ENCODE peak calls at places on chromosomes 6 and 20, in four cellular contexts. Y, C, I and X are unnamed samples.

GRCh38 chr20:62088258-62089127 is 22.8 kb upstream of the TAF4 start:
- DNase-seq in Y (peak), C (no peak), I (no peak), X (no peak)

GRCh38 chr6:20652691-20653479 is 118.6 kb downstream of the CDKAL1 start:
- DNase-seq in Y (peak), C (no peak), I (no peak), X (no peak)

GRCh38 chr6:35707714-35708407 is 19.1 kb upstream of the FKBP5 start:
- DNase-seq in Y (no peak), C (no peak), I (no peak), X (no peak)

GRCh38 chr20:8223096-8223870 is 91.2 kb downstream of the PLCB1 start:
- DNase-seq in Y (no peak), C (peak), I (no peak), X (no peak)

GRCh38 chr20:87372-87771 is at the start of gene DEFB125:
- DNase-seq in Y (no peak), C (no peak), I (no peak), X (no peak)

GRCh38 chr6:108113557-108114519 is 39.3 kb upstream of the OSTM1 start:
- DNase-seq in Y (peak), C (peak), I (peak), X (no peak)

GRCh38 chr6:169527306-169527705 is 174.5 kb downstream of the WDR27 start:
- DNase-seq in Y (peak), C (no peak), I (no peak), X (no peak)

GRCh38 chr6:92538296-92538695 is 881.1 kb downstream of the EPHA7 start:
- DNase-seq in Y (no peak), C (no peak), I (no peak), X (no peak)

GRCh38 chr20:24481188-24481587 is 11.8 kb downstream of the SYNDIG1 start:
- DNase-seq in Y (no peak), C (no peak), I (no peak), X (no peak)

GRCh38 chr20:24478584-24478983 is 9.2 kb downstream of the SYNDIG1 start:
- DNase-seq in Y (no peak), C (no peak), I (peak), X (no peak)

GRCh38 chr20:24479106-24479505 is 9.7 kb downstream of the SYNDIG1 start:
- DNase-seq in Y (no peak), C (no peak), I (no peak), X (no peak)

GRCh38 chr20:24480523-24480922 is 11.1 kb downstream of the SYNDIG1 start:
- DNase-seq in Y (no peak), C (no peak), I (no peak), X (no peak)

DNA sequence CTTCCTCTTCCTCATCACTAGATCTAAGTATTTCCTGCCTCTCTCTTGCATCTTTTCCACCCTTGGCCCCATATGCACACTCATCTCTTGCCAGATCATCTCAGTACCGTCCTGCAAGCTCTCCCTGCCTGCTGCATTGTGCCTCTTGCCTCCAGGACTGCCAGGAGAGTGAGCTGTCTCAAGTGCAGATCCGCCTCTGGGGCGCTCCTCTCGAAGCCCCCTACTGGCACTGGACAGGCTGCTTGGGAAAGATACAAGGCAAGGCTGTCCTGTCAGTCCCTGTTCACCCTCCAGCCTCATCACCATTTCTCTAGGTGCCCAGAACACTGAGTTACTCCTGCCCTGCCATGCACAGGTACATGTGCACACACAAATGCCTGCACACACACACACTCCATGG is 10.2 kb downstream of the SYNDIG1 start:
- DNase-seq in Y (no peak), C (no peak), I (no peak), X (no peak)
- H3K4me3 ChIP-seq in Y (no peak), C (no peak), I (no peak), X (no peak)

GRCh38 chr6:116511424-116512131 is at the start of gene CALHM5:
- DNase-seq in Y (peak), C (peak), I (peak), X (no peak)
- H3K4me3 ChIP-seq in Y (no peak), C (peak), I (no peak), X (no peak)

DNA sequence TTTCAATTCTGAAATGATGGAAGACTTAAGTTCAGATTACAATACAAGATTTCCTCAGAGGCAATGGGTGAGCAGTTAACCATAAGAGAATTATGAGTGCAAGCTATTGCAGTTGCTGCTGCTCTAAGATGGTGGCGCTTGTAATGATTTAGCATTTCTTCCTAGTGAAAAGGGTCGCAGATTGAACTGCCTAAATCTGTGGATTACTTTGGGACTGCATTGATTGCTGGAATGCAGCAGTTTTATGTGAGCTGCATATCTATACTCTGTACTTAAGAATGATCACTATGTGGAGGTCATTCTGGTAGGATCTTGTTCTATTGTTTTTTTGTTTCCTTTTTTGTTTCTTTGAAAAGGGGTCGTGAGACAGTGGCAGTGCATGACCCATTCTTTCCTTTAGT is 5.3 kb downstream of the SCAF8 start:
- DNase-seq in Y (no peak), C (no peak), I (peak), X (no peak)
- H3K4me3 ChIP-seq in Y (no peak), C (no peak), I (peak), X (no peak)

DNA sequence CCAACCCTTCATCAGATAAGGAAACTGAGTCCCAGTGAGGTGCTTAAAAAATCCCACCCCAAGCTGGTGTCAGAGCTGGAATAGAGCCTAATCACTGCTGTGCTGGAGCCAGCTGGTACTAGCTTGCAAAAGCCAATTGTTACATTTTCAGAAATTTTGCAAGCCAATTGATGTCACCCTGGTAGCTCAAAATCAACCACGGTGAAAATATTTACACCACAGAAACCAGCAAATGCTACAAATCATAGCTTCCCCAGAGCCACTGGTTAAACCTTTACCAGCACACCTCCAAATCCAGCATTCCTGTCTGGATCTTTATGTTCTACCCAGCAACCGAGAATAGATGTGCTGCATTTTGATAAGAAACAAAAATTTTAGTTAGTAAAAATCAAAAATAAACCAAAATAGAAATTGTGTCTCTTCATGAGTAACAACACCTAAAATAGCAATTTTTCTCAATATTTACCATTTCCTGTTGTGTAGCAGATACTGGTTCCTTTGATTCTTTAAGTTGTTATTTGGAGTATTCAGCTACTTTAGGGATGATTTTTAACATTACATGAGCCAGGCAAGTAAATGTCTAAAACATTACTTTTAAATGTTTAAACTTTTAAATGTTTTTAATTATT is 7.2 kb upstream of the LCA5 start:
- DNase-seq in Y (peak), C (no peak), I (no peak), X (no peak)
- H3K4me3 ChIP-seq in Y (no peak), C (no peak), I (peak), X (peak)

GRCh38 chr6:71291991-71292390 is 3.4 kb downstream of the OGFRL1 start:
- DNase-seq in Y (no peak), C (no peak), I (no peak), X (no peak)
- H3K4me3 ChIP-seq in Y (peak), C (no peak), I (no peak), X (no peak)